ENCODE peak calls at places on chromosomes 5 and 9, in ten cellular contexts. A, D, Q, U, K, J, R, V, N and P are unnamed samples.

GRCh38 chr5:160486573-160486972 is 64.9 kb downstream of the PTTG1 start:
- DNase-seq in D (no peak), V (no peak), N (no peak), U (no peak), J (no peak), R (no peak), K (no peak), A (no peak), Q (no peak), P (no peak)

GRCh38 chr9:93094294-93095204 is 1.5 kb upstream of the CARD19 start:
- DNase-seq in U (peak; percentile 47), D (no peak), V (no peak), A (no peak), Q (peak; percentile 59), K (no peak), R (no peak), J (peak; percentile 87), N (peak; percentile 56), P (no peak)

GRCh38 chr9:95508968-95509850 is 7.6 kb downstream of the PTCH1 start:
- DNase-seq in U (peak; percentile 69), Q (peak; percentile 70), D (peak; percentile 87), J (peak; percentile 94), A (no peak), N (peak; percentile 83), V (peak; percentile 92), K (peak; percentile 88), R (peak; percentile 64), P (peak; percentile 64)

GRCh38 chr5:96821260-96821916 is 13.6 kb upstream of the ERAP1 start:
- DNase-seq in D (no peak), J (no peak), Q (no peak), R (no peak), U (peak; percentile 10), A (no peak), V (peak; percentile 16), K (no peak), N (no peak), P (no peak)

GRCh38 chr5:150320048-150320555 is 17.4 kb upstream of the ARSI start:
- DNase-seq in U (no peak), K (peak; percentile 89), R (peak; percentile 70), J (peak; percentile 95), A (no peak), V (peak; percentile 78), D (no peak), N (peak; percentile 76), Q (peak; percentile 88), P (no peak)

GRCh38 chr5:150521939-150522503 is 14.1 kb downstream of the NDST1 start:
- DNase-seq in K (no peak), V (no peak), Q (no peak), U (no peak), J (no peak), A (no peak), D (no peak), N (no peak), R (no peak), P (no peak)

GRCh38 chr9:109771796-109772525 is 8.0 kb upstream of the PALM2AKAP2 start:
- DNase-seq in J (peak; percentile 84), V (peak; percentile 64), K (no peak), N (no peak), Q (no peak), D (no peak), A (no peak), R (no peak), U (no peak), P (no peak)

GRCh38 chr5:73793911-73794310 is 167.9 kb downstream of the ARHGEF28 start:
- DNase-seq in V (peak; percentile 81), J (no peak), Q (no peak), U (no peak), R (no peak), K (no peak), A (no peak), N (no peak), D (no peak), P (no peak)

GRCh38 chr9:83920469-83920941 is 727 bp downstream of the KIF27 start:
- DNase-seq in Q (peak; percentile 55), N (no peak), V (peak; percentile 38), K (no peak), R (peak; percentile 54), U (no peak), D (no peak), A (no peak), J (peak; percentile 74), P (no peak)

GRCh38 chr5:82560546-82560945 is 282.4 kb upstream of the RPS23 start:
- DNase-seq in A (no peak), D (no peak), K (no peak), J (no peak), R (no peak), V (no peak), U (no peak), Q (no peak), N (no peak), P (no peak)

GRCh38 chr9:68505681-68506409 is 34.8 kb downstream of the TMEM252 start:
- DNase-seq in K (no peak), Q (no peak), J (no peak), N (no peak), U (no peak), D (no peak), A (no peak), V (no peak), R (no peak), P (no peak)

GRCh38 chr5:158809310-158809709 is 290.4 kb downstream of the EBF1 start:
- DNase-seq in V (no peak), J (no peak), N (no peak), U (no peak), D (no peak), A (no peak), Q (no peak), K (no peak), R (no peak), P (no peak)

GRCh38 chr5:168782172-168782571 is 203.0 kb upstream of the PANK3 start:
- DNase-seq in A (no peak), V (no peak), K (no peak), Q (no peak), J (no peak), U (no peak), D (no peak), R (no peak), N (no peak), P (no peak)

GRCh38 chr9:37700900-37701299 is 50.1 kb downstream of the FRMPD1 start:
- DNase-seq in V (no peak), U (no peak), K (no peak), R (no peak), Q (no peak), D (no peak), J (no peak), A (no peak), N (no peak), P (no peak)

GRCh38 chr5:126004636-126005035 is 418.6 kb upstream of the GRAMD2B start:
- DNase-seq in U (no peak), J (no peak), V (no peak), N (no peak), R (no peak), K (no peak), A (no peak), D (no peak), Q (no peak), P (no peak)

GRCh38 chr9:132026932-132027585 is 52.6 kb downstream of the MED27 start:
- DNase-seq in A (no peak), J (no peak), D (no peak), R (no peak), Q (no peak), K (peak; percentile 99), V (peak; percentile 74), U (no peak), N (no peak), P (no peak)

GRCh38 chr9:70108181-70108580 is 64.5 kb downstream of the MAMDC2 start:
- DNase-seq in D (no peak), J (no peak), K (no peak), A (no peak), N (no peak), V (no peak), R (no peak), U (no peak), Q (no peak), P (no peak)
- TF ChIP-seq CTCF in D (no peak), J (no peak), K (no peak), A (no peak), N (no peak), V (no peak), R (no peak), U (no peak), Q (no peak), P (no peak)

GRCh38 chr5:178351950-178352349 is 119.3 kb upstream of the PHYKPL start:
- DNase-seq in R (no peak), J (no peak), V (no peak), N (no peak), Q (no peak), A (no peak), D (no peak), K (no peak), U (no peak), P (no peak)
- TF ChIP-seq CTCF in R (no peak), J (no peak), V (no peak), N (no peak), Q (no peak), A (no peak), D (no peak), K (no peak), U (no peak), P (no peak)

GRCh38 chr9:136222166-136222895 is 17.4 kb upstream of the LHX3 start:
- DNase-seq in V (no peak), D (no peak), Q (no peak), J (no peak), K (no peak), U (no peak), R (no peak), N (no peak), A (no peak), P (no peak)
- TF ChIP-seq CTCF in V (no peak), D (no peak), Q (no peak), J (no peak), K (no peak), U (no peak), R (no peak), N (no peak), A (no peak), P (no peak)

DNA sequence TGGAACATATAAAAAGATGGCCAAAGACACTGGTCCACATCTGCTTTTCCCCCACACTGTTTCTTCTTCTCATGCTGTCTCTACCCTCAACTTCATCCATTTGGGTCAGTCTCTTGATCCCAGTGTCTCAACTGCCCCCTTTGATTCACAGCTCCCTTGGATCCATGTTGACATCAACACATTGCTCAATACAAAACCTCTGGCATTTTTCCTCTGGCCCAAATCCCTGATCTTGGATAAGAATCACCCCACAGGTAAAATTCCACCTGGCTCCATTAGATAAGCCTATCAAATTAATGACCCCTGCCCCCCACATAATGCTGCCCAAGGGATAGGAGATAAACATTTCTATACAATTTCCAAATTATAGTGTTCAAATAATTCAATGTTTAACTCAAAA is 229.8 kb downstream of the TLE1 start:
- DNase-seq in N (no peak), K (no peak), D (no peak), V (no peak), R (no peak), A (no peak), U (no peak), Q (no peak), J (no peak), P (no peak)
- TF ChIP-seq CTCF in N (no peak), K (no peak), D (no peak), V (no peak), R (no peak), A (no peak), U (no peak), Q (no peak), J (no peak), P (no peak)

GRCh38 chr9:121708768-121709488 is 57.5 kb downstream of the DAB2IP start:
- DNase-seq in D (peak; percentile 58), R (no peak), J (peak; percentile 70), V (no peak), A (no peak), U (no peak), Q (no peak), N (peak; percentile 45), K (no peak), P (no peak)
- TF ChIP-seq CTCF in D (no peak), R (no peak), J (no peak), V (no peak), A (no peak), U (no peak), Q (no peak), N (no peak), K (no peak), P (no peak)